ENCODE peak calls at places on chromosomes 6 and 20, in five cellular contexts. C is H1, V is HCT116, N is K562, I is HepG2. S is an unnamed sample.

GRCh38 chr20:19253316-19253715 is 40.9 kb downstream of the SLC24A3 start:
- DNase-seq in C (peak; percentile 17), V (no peak), N (no peak), I (no peak), S (no peak)

GRCh38 chr6:126797981-126798380 is 320.5 kb upstream of the RSPO3 start:
- DNase-seq in C (no peak), V (no peak), I (no peak), N (no peak), S (no peak)

GRCh38 chr20:48789781-48790544 is 37.8 kb downstream of the PREX1 start:
- DNase-seq in I (no peak), C (no peak), V (no peak), N (no peak), S (no peak)

GRCh38 chr6:145815875-145816274 is 1.3 kb upstream of the FBXO30 start:
- DNase-seq in I (no peak), V (no peak), N (peak; percentile 35), C (no peak), S (no peak)

GRCh38 chr20:53785320-53785719 is 191.7 kb upstream of the ZNF217 start:
- DNase-seq in C (no peak), N (no peak), I (no peak), V (no peak), S (no peak)

GRCh38 chr20:62409935-62410741 is 3.1 kb upstream of the CABLES2 start:
- DNase-seq in I (peak; percentile 42), V (no peak), C (peak; percentile 85), N (peak; percentile 73), S (no peak)

GRCh38 chr6:150717419-150717818 is 117.7 kb downstream of the PLEKHG1 start:
- DNase-seq in V (no peak), C (no peak), I (peak; percentile 51), N (no peak), S (no peak)

GRCh38 chr20:22977047-22977785 is 57.9 kb upstream of the SSTR4 start:
- DNase-seq in C (no peak), N (no peak), I (no peak), V (no peak), S (no peak)

GRCh38 chr6:73854998-73855718 is 159.2 kb downstream of the CD109 start:
- DNase-seq in C (no peak), N (peak; percentile 29), V (peak; percentile 41), I (peak; percentile 46), S (peak; percentile 9)

GRCh38 chr6:25697537-25698340 is 45.7 kb downstream of the SCGN start:
- DNase-seq in N (no peak), C (no peak), V (no peak), I (no peak), S (no peak)

GRCh38 chr20:39097889-39098288 is 135.7 kb downstream of the DHX35 start:
- DNase-seq in C (no peak), N (no peak), V (no peak), I (no peak), S (no peak)

GRCh38 chr20:36010745-36011326 is 42.4 kb downstream of the CNBD2 start:
- DNase-seq in I (no peak), C (no peak), N (no peak), V (no peak), S (no peak)

GRCh38 chr20:50682947-50683530 is 8.3 kb downstream of the RIPOR3 start:
- DNase-seq in I (no peak), N (no peak), C (no peak), V (no peak), S (no peak)

GRCh38 chr20:47730744-47731143 is 54.5 kb downstream of the SULF2 start:
- DNase-seq in I (no peak), C (no peak), N (no peak), V (no peak), S (no peak)

GRCh38 chr6:56314683-56315523 is 67.5 kb upstream of the COL21A1 start:
- DNase-seq in C (peak; percentile 68), I (peak; percentile 47), N (peak; percentile 27), V (peak; percentile 52), S (peak; percentile 20)

GRCh38 chr20:37919389-37920040 is 16.6 kb downstream of the VSTM2L start:
- DNase-seq in N (no peak), C (no peak), V (no peak), I (no peak), S (no peak)

GRCh38 chr6:142195862-142196536 is 48.9 kb downstream of the VTA1 start:
- DNase-seq in N (no peak), I (no peak), C (no peak), V (no peak), S (no peak)

GRCh38 chr6:110731196-110731595 is 84.1 kb downstream of the CDK19 start:
- DNase-seq in I (no peak), N (no peak), C (no peak), V (no peak), S (no peak)

DNA sequence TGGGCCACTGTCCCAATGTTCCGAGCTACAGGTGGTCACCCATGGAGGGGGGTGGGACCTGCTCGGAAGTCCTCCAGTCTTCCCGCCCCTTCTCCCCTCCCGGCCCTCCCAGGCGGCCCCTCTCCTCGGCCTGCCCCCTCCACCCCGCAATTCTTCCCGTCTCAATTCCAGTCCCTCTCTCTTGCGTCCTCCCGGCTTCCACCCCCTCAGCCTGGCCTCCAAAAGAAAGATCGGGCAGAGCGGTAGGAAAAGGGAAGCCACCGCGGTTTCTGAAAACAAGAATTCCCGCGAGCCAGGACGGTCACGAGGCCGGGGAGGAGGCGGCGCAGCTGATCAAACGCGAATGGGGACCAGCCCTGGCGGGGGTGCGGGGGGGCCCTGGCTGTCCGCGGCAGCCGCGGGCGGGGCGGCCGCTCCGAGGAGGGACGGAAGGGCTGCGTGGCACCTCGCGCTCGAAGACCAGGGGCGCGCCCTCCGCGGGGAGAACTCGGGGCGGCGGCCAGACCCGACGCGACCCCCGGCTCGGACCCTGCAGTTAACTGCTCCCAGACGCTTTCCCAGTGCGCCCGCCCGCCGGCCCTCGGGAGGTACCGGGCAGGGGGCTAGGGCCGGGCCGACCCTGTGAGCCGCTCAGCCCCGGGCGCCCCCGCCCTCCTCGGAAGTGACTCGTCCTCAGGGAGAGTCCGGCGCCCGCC is 1.0 kb downstream of the PXDC1 start:
- DNase-seq in N (peak; percentile 25), C (peak; percentile 76), V (no peak), I (peak; percentile 62), S (no peak)
- H3K9ac ChIP-seq in N (no peak overlapping the region), C (no peak overlapping the region), V (peak overlapping the region; percentile 68), I (peak overlapping the region; percentile 85), S (peak overlapping the region; percentile 79)

DNA sequence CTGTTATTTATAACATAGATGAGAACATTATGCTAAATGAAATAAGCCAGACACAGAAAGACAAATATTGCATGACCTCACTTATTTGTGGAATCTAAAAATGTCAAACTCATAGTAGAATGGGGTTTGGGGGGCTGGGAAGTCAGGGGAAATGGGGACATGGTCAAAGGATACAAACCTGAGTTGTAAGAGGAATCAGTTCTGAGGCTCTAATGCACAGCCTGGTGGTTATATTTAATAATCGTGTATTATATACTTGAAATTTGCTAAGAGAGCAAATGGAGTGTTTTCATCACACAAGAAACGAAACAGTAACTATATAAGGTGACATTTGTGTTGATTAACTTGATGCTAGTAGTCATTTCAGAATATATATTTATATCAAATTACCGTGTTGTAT is 40.8 kb upstream of the GFOD1 start:
- DNase-seq in I (no peak), N (no peak), C (no peak), V (no peak), S (no peak)
- TF ChIP-seq YY1 in I (no peak), N (no peak), C (no peak), V (no peak), S (no peak)

GRCh38 chr6:16391451-16391912 is 153.1 kb downstream of the GMPR start:
- DNase-seq in N (no peak), I (no peak), V (no peak), C (no peak), S (no peak)
- H3K9ac ChIP-seq in N (no peak overlapping the region), I (no peak overlapping the region), V (no peak overlapping the region), C (no peak overlapping the region), S (no peak overlapping the region)

DNA sequence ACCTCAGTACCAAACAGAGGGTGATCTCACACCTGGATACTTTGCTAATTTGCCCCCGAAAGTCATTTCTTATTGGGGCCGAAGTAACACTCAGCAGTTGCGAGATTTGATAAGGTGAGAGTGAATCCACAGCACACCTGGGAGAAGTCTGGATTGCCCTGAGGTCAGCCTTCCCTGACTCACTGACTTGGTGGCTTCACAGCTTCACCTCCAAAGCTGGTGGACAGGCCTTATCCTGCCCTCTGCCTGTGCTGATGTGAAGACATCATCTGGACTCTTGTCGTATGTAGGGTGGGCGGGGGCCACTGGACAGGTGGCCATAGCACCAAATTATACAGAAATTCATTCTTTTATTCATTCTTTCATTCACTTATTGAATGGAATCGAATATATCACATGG is 101.8 kb upstream of the ARMC2 start:
- DNase-seq in C (no peak), I (no peak), N (no peak), V (no peak), S (no peak)
- TF ChIP-seq YY1 in C (no peak), I (no peak), N (no peak), V (no peak), S (no peak)

DNA sequence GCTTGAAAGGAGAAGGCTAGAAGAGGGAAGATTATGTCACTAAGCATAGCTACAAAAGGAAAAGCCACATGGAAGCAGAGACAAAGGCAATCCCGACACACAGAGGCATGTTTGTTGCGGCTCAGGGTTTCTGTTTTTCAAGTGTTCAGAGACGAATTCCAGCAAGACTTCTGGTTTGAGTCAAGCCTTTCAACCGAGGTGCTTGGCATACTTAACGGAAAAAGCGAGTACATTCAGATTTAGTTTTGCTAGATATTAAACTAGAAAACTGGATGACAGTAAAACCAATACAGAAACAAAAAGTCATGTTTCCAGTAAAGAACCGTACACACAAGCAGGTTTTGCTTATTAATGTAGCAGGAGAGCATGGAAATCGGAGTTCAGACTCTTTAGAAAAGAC is 27.2 kb downstream of the MCUR1 start:
- DNase-seq in N (no peak), V (no peak), C (peak; percentile 30), I (no peak), S (no peak)
- H3K9ac ChIP-seq in N (no peak overlapping the region), V (no peak overlapping the region), C (no peak overlapping the region), I (no peak overlapping the region), S (no peak overlapping the region)

GRCh38 chr6:105680131-105680530 is 277.2 kb upstream of the PREP start:
- DNase-seq in C (no peak), V (no peak), N (no peak), I (no peak), S (no peak)
- TF ChIP-seq YY1 in C (no peak), V (no peak), N (no peak), I (no peak), S (no peak)

GRCh38 chr6:158293122-158293521 is 19.1 kb upstream of the TULP4 start:
- DNase-seq in I (no peak), V (no peak), C (no peak), N (no peak), S (no peak)
- H3K9ac ChIP-seq in I (no peak overlapping the region), V (no peak overlapping the region), C (no peak overlapping the region), N (no peak overlapping the region), S (no peak overlapping the region)

GRCh38 chr6:129448965-129449364 is 261.0 kb downstream of the ARHGAP18 start:
- DNase-seq in C (no peak), I (no peak), N (no peak), V (no peak), S (no peak)
- TF ChIP-seq YY1 in C (no peak), I (no peak), N (no peak), V (no peak), S (no peak)